ENCODE peak calls at places on chromosome 19, in nine cellular contexts. X, F, B, S, J, E, O, U and P are unnamed samples.

GRCh38 chr19:45762870-45763631 is 6.0 kb downstream of the SIX5 start:
- DNase-seq in X (no peak), F (no peak), B (no peak), S (no peak), J (peak; percentile 23), E (no peak), O (no peak), U (no peak), P (no peak)

GRCh38 chr19:10929402-10929794 is 787 bp downstream of the TIMM29 start:
- DNase-seq in X (peak; percentile 43), F (peak; percentile 25), B (peak; percentile 46), S (peak; percentile 44), J (no peak), E (no peak), O (no peak), U (no peak), P (no peak)

GRCh38 chr19:10305139-10305806 is 4.3 kb downstream of the ZGLP1 start:
- DNase-seq in X (no peak), F (peak; percentile 87), B (no peak), S (no peak), J (no peak), E (no peak), O (no peak), U (no peak), P (no peak)

GRCh38 chr19:46784262-46785053 is 3.9 kb downstream of the SLC1A5 start:
- DNase-seq in X (peak; percentile 84), F (peak; percentile 93), B (peak; percentile 74), S (peak; percentile 82), J (peak; percentile 64), E (peak; percentile 92), O (peak; percentile 71), U (peak; percentile 87), P (peak; percentile 80)

GRCh38 chr19:10193666-10194499 is 870 bp downstream of the DNMT1 start:
- DNase-seq in X (peak; percentile 23), F (peak; percentile 88), B (no peak), S (peak; percentile 65), J (no peak), E (peak; percentile 53), O (no peak), U (peak; percentile 16), P (peak; percentile 74)

GRCh38 chr19:29753190-29753933 is 38.3 kb upstream of the C19orf12 start:
- DNase-seq in X (no peak), F (no peak), B (no peak), S (no peak), J (no peak), E (no peak), O (no peak), U (no peak), P (no peak)

GRCh38 chr19:36258028-36258875 is 43.3 kb downstream of the ZNF146 start:
- DNase-seq in X (no peak), F (no peak), B (no peak), S (no peak), J (peak; percentile 14), E (no peak), O (no peak), U (no peak), P (no peak)

GRCh38 chr19:44582581-44583265 is 30.6 kb upstream of the IGSF23 start:
- DNase-seq in X (no peak), F (peak; percentile 61), B (peak; percentile 53), S (peak; percentile 89), J (peak; percentile 46), E (peak; percentile 6), O (peak; percentile 36), U (no peak), P (peak; percentile 37)

GRCh38 chr19:33290082-33290815 is 12.1 kb downstream of the CEBPA start:
- DNase-seq in X (no peak), F (no peak), B (no peak), S (no peak), J (no peak), E (no peak), O (no peak), U (no peak), P (peak; percentile 43)
- TF ChIP-seq EZH2phosphoT487 in X (no peak), F (no peak), B (no peak), S (no peak), J (no peak), E (no peak), O (no peak), U (no peak), P (no peak)

GRCh38 chr19:55643003-55643732 is at the start of gene ZNF581:
- DNase-seq in X (peak; percentile 83), F (peak; percentile 87), B (peak; percentile 82), S (peak; percentile 85), J (peak; percentile 90), E (peak; percentile 88), O (no peak), U (peak; percentile 70), P (peak; percentile 90)
- TF ChIP-seq EZH2phosphoT487 in X (no peak), F (no peak), B (no peak), S (no peak), J (no peak), E (no peak), O (no peak), U (no peak), P (no peak)

DNA sequence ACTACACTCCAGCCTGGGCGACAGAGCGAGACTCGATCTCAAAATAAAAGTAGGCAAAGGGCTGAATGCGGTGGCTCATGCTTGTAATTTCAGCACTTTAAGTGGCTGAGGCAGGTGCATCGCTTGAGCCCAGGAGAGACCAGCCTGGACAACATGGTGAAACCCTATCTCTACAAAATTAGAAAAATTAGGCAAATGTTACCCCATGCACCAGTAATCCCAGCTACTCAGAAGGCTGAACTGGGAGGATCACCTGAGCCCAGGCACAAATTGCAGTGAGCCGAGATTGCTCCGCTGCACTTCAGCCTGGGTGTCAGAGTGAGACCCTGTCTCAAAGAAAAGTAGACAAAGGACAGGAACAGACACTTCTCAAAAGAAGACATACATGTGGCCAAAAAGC is 9.9 kb upstream of the LGALS13 start:
- DNase-seq in X (no peak), F (no peak), B (no peak), S (no peak), J (no peak), E (no peak), O (no peak), U (no peak), P (no peak)
- TF ChIP-seq EZH2phosphoT487 in X (no peak), F (no peak), B (no peak), S (no peak), J (no peak), E (no peak), O (no peak), U (no peak), P (no peak)

DNA sequence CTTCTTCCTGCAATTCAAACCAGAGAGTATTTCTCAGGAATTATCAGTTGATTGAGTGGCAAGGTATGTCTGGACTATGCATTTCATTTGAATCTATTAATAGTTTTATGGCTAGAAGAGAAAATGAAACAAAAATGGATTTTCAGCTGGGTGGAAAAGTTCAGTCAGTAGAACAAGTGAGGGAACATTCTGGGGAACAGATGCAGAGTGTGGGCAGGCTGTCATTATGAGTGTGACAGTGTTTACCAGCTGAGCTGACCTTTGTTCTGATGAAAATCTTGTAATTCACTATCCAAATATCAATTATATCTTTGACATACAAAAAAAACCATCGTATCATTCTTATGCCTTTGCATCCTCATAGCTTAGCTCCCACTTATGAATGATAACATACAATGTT is 2.6 kb upstream of the CLC start:
- DNase-seq in X (no peak), F (no peak), B (no peak), S (no peak), J (no peak), E (no peak), O (no peak), U (peak; percentile 21), P (no peak)
- TF ChIP-seq EZH2phosphoT487 in X (no peak), F (no peak), B (no peak), S (no peak), J (no peak), E (no peak), O (no peak), U (no peak), P (no peak)

GRCh38 chr19:42282036-42282762 is 13.1 kb downstream of the CIC start:
- DNase-seq in X (peak; percentile 47), F (peak; percentile 74), B (peak; percentile 52), S (no peak), J (no peak), E (peak; percentile 39), O (no peak), U (no peak), P (no peak)
- TF ChIP-seq EZH2phosphoT487 in X (no peak), F (no peak), B (no peak), S (no peak), J (no peak), E (no peak), O (no peak), U (no peak), P (no peak)

GRCh38 chr19:18428173-18428836 is 9.1 kb downstream of the SSBP4 start:
- DNase-seq in X (no peak), F (no peak), B (no peak), S (no peak), J (no peak), E (no peak), O (no peak), U (no peak), P (no peak)
- TF ChIP-seq EZH2phosphoT487 in X (no peak), F (no peak), B (no peak), S (no peak), J (no peak), E (no peak), O (no peak), U (no peak), P (no peak)

DNA sequence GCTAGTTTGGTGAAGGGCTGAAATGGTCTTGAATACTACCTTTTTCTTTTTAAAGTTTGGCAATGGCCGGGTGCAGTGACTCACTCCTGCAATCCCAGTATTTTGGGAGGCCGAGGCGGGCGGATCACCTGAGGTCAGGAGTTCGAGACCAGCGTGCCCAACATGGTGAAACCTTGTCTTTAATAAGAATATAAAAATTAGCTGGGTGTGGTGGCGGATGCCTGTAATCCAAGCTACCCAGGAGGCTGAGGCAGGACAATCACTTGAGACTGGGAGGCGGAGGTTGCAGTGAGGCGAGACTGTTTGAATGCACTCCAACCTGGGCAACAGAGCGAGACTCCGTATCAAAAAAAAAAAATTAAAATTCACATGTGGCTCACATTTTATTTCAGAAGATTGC is 880 bp upstream of the ZNF723 start:
- DNase-seq in X (no peak), F (no peak), B (no peak), S (no peak), J (no peak), E (no peak), O (no peak), U (no peak), P (no peak)
- TF ChIP-seq EZH2phosphoT487 in X (no peak), F (no peak), B (no peak), S (no peak), J (no peak), E (no peak), O (no peak), U (no peak), P (no peak)

GRCh38 chr19:3075605-3076431 is 13.5 kb upstream of the TLE5 start:
- DNase-seq in X (peak; percentile 77), F (peak; percentile 55), B (peak; percentile 74), S (peak; percentile 75), J (peak; percentile 89), E (peak; percentile 72), O (no peak), U (peak; percentile 43), P (peak; percentile 57)
- TF ChIP-seq EZH2phosphoT487 in X (no peak), F (no peak), B (no peak), S (no peak), J (no peak), E (no peak), O (no peak), U (no peak), P (no peak)